ENCODE peak calls at places on chromosome 19, in five cellular contexts. E is neural crest cell, J is osteoblast, L is RWPE1, U is renal cortical epithelial cell. N is an unnamed sample.
A peak's percentile ranks its signal among the peaks of the same experiment; 100 is the strongest.

GRCh38 chr19:13838943-13839192 is 38.1 kb upstream of the NANOS3 start:
- DNase-seq in E (no peak), U (no peak), J (no peak), L (no peak), N (no peak)

GRCh38 chr19:41968751-41969150 is 9.6 kb upstream of the RABAC1 start:
- DNase-seq in L (no peak), E (no peak), J (no peak), U (no peak), N (no peak)

GRCh38 chr19:41154060-41154459 is 39.0 kb upstream of the CYP2S1 start:
- DNase-seq in U (no peak), L (no peak), J (no peak), E (no peak), N (no peak)

GRCh38 chr19:6652214-6653094 is 17.5 kb downstream of the TNFSF14 start:
- DNase-seq in L (no peak), E (no peak), U (no peak), J (no peak), N (no peak)

GRCh38 chr19:41311072-41311471 is 1.1 kb downstream of the CCDC97 start:
- DNase-seq in J (no peak), E (no peak), U (peak; percentile 13), L (no peak), N (no peak)

GRCh38 chr19:36121486-36122124 is 6.3 kb downstream of the TBCB start:
- DNase-seq in E (no peak), U (no peak), L (no peak), J (peak; percentile 64), N (no peak)

GRCh38 chr19:6527893-6528543 is 2.8 kb upstream of the TNFSF9 start:
- DNase-seq in E (no peak), U (peak; percentile 49), L (no peak), J (peak; percentile 65), N (no peak)

GRCh38 chr19:7748756-7749155 is 1.4 kb upstream of the CD209 start:
- DNase-seq in L (peak; percentile 27), U (peak; percentile 10), E (no peak), J (peak; percentile 86), N (peak; percentile 12)

GRCh38 chr19:44624840-44625354 is 11.5 kb downstream of the IGSF23 start:
- DNase-seq in U (no peak), E (no peak), J (no peak), L (no peak), N (no peak)

N was measured in epithelial cell of prostate.